ENCODE peak calls at places on chromosomes 16 and 17, in four cellular contexts. One of them, this sample, is unnamed.
A peak's percentile ranks its signal among the peaks of the same experiment; 100 is the strongest.

GRCh38 chr17:55925440-55925839 is 174.6 kb downstream of the PCTP start:
- DNase-seq in HepG2: no peak
- DNase-seq in GM12878: no peak
- DNase-seq in K562: no peak
- DNase-seq in this sample: no peak

GRCh38 chr17:56305017-56305416 is 151.7 kb downstream of the ANKFN1 start:
- DNase-seq in K562: no peak
- DNase-seq in HepG2: no peak
- DNase-seq in GM12878: no peak
- DNase-seq in this sample: no peak

GRCh38 chr16:68065716-68066305 is 19.4 kb upstream of the NFATC3 start:
- DNase-seq in HepG2: no peak
- DNase-seq in K562: no peak
- DNase-seq in GM12878: no peak
- DNase-seq in this sample: no peak

GRCh38 chr17:41329279-41329925 is 13.9 kb upstream of the KRTAP17-1 start:
- DNase-seq in HepG2: peak; percentile 52
- DNase-seq in K562: peak; percentile 39
- DNase-seq in GM12878: no peak
- DNase-seq in this sample: peak; percentile 31

GRCh38 chr16:2299121-2299914 is 31.4 kb upstream of the RNPS1 start:
- DNase-seq in HepG2: no peak
- DNase-seq in K562: no peak
- DNase-seq in GM12878: no peak
- DNase-seq in this sample: no peak

GRCh38 chr16:24775455-24775854 is 46.0 kb downstream of the TNRC6A start:
- DNase-seq in HepG2: no peak
- DNase-seq in GM12878: no peak
- DNase-seq in K562: no peak
- DNase-seq in this sample: no peak

GRCh38 chr16:49608095-49608494 is 234.5 kb downstream of the C16orf78 start:
- DNase-seq in HepG2: no peak
- DNase-seq in K562: no peak
- DNase-seq in GM12878: no peak
- DNase-seq in this sample: peak; percentile 45

GRCh38 chr16:20884240-20884556 is 16.0 kb downstream of the DCUN1D3 start:
- DNase-seq in HepG2: peak; percentile 56
- DNase-seq in GM12878: no peak
- DNase-seq in K562: no peak
- DNase-seq in this sample: no peak

GRCh38 chr16:19104591-19104990 is 9.2 kb upstream of the ITPRIPL2 start:
- DNase-seq in K562: no peak
- DNase-seq in HepG2: no peak
- DNase-seq in GM12878: no peak
- DNase-seq in this sample: no peak

GRCh38 chr16:48434653-48435318 is 49.6 kb upstream of the SIAH1 start:
- DNase-seq in K562: no peak
- DNase-seq in GM12878: no peak
- DNase-seq in HepG2: no peak
- DNase-seq in this sample: no peak

GRCh38 chr16:9308300-9309209 is 217.1 kb downstream of the HAPSTR1 start:
- DNase-seq in HepG2: no peak
- DNase-seq in K562: no peak
- DNase-seq in GM12878: no peak
- DNase-seq in this sample: no peak

GRCh38 chr17:67689534-67690177 is 28.1 kb upstream of the NOL11 start:
- DNase-seq in GM12878: peak; percentile 37
- DNase-seq in K562: peak; percentile 70
- DNase-seq in HepG2: peak; percentile 58
- DNase-seq in this sample: peak; percentile 72

GRCh38 chr16:85421338-85422123 is 191.6 kb upstream of the GSE1 start:
- DNase-seq in K562: no peak
- DNase-seq in GM12878: no peak
- DNase-seq in HepG2: no peak
- DNase-seq in this sample: no peak

GRCh38 chr17:62800580-62800979 is 7.5 kb downstream of the MARCHF10 start:
- DNase-seq in GM12878: no peak
- DNase-seq in K562: no peak
- DNase-seq in HepG2: no peak
- DNase-seq in this sample: no peak

GRCh38 chr16:53098526-53099317 is 43.9 kb downstream of the CHD9 start:
- DNase-seq in K562: peak; percentile 32
- DNase-seq in GM12878: peak; percentile 66
- DNase-seq in HepG2: peak; percentile 48
- DNase-seq in this sample: no peak

GRCh38 chr17:40099627-40100418 is 566 bp downstream of the NR1D1 start:
- DNase-seq in HepG2: no peak
- DNase-seq in K562: no peak
- DNase-seq in GM12878: no peak
- DNase-seq in this sample: no peak

GRCh38 chr16:85330694-85331188 is 218.5 kb upstream of the CIBAR2 start:
- DNase-seq in K562: peak; percentile 86
- DNase-seq in HepG2: peak; percentile 72
- DNase-seq in GM12878: no peak
- DNase-seq in this sample: peak; percentile 81

GRCh38 chr17:29622337-29623282 is at the start of gene CORO6:
- DNase-seq in K562: peak; percentile 93
- DNase-seq in GM12878: no peak
- DNase-seq in HepG2: no peak
- DNase-seq in this sample: peak; percentile 86

GRCh38 chr16:17448640-17449638 is 21.8 kb downstream of the XYLT1 start:
- DNase-seq in HepG2: no peak
- DNase-seq in GM12878: no peak
- DNase-seq in K562: no peak
- DNase-seq in this sample: no peak

GRCh38 chr17:61568219-61569072 is 22.6 kb downstream of the NACA2 start:
- DNase-seq in K562: no peak
- DNase-seq in GM12878: no peak
- DNase-seq in HepG2: peak; percentile 94
- DNase-seq in this sample: no peak

GRCh38 chr17:41551370-41551769 is 20.5 kb downstream of the KRT9 start:
- DNase-seq in K562: no peak
- DNase-seq in HepG2: no peak
- DNase-seq in GM12878: no peak
- DNase-seq in this sample: no peak

GRCh38 chr16:57106767-57107166 is 14.4 kb downstream of the CPNE2 start:
- DNase-seq in GM12878: no peak
- DNase-seq in HepG2: no peak
- DNase-seq in K562: no peak
- DNase-seq in this sample: no peak

GRCh38 chr17:70013911-70014310 is 61.1 kb upstream of the KCNJ16 start:
- DNase-seq in HepG2: no peak
- DNase-seq in K562: no peak
- DNase-seq in GM12878: no peak
- DNase-seq in this sample: no peak

GRCh38 chr17:34797724-34798123 is 163.5 kb downstream of the CCT6B start:
- DNase-seq in K562: peak; percentile 69
- DNase-seq in GM12878: no peak
- DNase-seq in HepG2: peak; percentile 6
- DNase-seq in this sample: peak; percentile 52

DNA sequence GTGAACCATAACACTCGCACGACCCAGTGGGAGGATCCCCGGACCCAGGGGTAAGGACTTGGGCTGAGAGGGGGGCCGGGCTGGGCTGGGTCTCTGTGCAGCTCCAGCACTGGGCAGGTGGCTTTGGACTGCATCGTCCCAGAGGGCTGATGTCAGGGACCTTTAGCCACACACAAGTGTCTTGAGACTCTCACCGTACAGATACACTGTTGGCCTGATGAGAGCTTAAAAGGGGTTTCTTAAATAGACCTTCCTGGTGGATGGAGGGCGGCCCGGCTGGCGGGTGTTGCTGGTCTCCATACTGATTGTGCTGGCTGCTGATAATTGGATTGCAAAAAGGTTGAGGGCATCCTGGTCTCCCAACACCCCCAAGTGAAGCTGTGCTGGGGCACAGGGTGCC is 21.7 kb upstream of the CLEC18A start:
- DNase-seq in K562: no peak
- DNase-seq in HepG2: no peak
- DNase-seq in GM12878: no peak
- DNase-seq in this sample: no peak
- TF ChIP-seq FOXK2 in K562: no peak
- TF ChIP-seq FOXK2 in HepG2: no peak
- TF ChIP-seq FOXK2 in GM12878: no peak
- TF ChIP-seq FOXK2 in this sample: no peak

GRCh38 chr17:43676471-43676870 is 14.7 kb upstream of the MEOX1 start:
- DNase-seq in K562: no peak
- DNase-seq in HepG2: peak; percentile 25
- DNase-seq in GM12878: no peak
- DNase-seq in this sample: no peak
- TF ChIP-seq FOXK2 in K562: no peak
- TF ChIP-seq FOXK2 in HepG2: no peak
- TF ChIP-seq FOXK2 in GM12878: no peak
- TF ChIP-seq FOXK2 in this sample: no peak

GRCh38 chr16:88515405-88515804 is 54.8 kb upstream of the ZC3H18 start:
- DNase-seq in K562: no peak
- DNase-seq in HepG2: no peak
- DNase-seq in GM12878: no peak
- DNase-seq in this sample: no peak
- TF ChIP-seq FOXK2 in K562: no peak
- TF ChIP-seq FOXK2 in HepG2: no peak
- TF ChIP-seq FOXK2 in GM12878: no peak
- TF ChIP-seq FOXK2 in this sample: no peak

GRCh38 chr17:82287013-82287848 is 13.7 kb upstream of the CSNK1D start:
- DNase-seq in GM12878: no peak
- DNase-seq in K562: no peak
- DNase-seq in HepG2: no peak
- DNase-seq in this sample: no peak

GRCh38 chr17:82289822-82290541 is 16.5 kb upstream of the CSNK1D start:
- DNase-seq in K562: peak; percentile 59
- DNase-seq in HepG2: peak; percentile 53
- DNase-seq in GM12878: no peak
- DNase-seq in this sample: no peak

GRCh38 chr17:82285141-82285540 is 11.6 kb upstream of the CSNK1D start:
- DNase-seq in GM12878: no peak
- DNase-seq in K562: no peak
- DNase-seq in HepG2: no peak
- DNase-seq in this sample: no peak

GRCh38 chr17:82288602-82288927 is 15.1 kb upstream of the CSNK1D start:
- DNase-seq in GM12878: no peak
- DNase-seq in HepG2: no peak
- DNase-seq in K562: no peak
- DNase-seq in this sample: no peak

GRCh38 chr17:82287849-82288601 is 14.5 kb upstream of the CSNK1D start:
- DNase-seq in HepG2: peak; percentile 97
- DNase-seq in GM12878: no peak
- DNase-seq in K562: peak; percentile 66
- DNase-seq in this sample: peak; percentile 71
- TF ChIP-seq FOXK2 in HepG2: peak; percentile 96
- TF ChIP-seq FOXK2 in GM12878: no peak
- TF ChIP-seq FOXK2 in K562: peak; percentile 98
- TF ChIP-seq FOXK2 in this sample: no peak

GRCh38 chr17:76079577-76080206 is 710 bp downstream of the ZACN start:
- DNase-seq in HepG2: no peak
- DNase-seq in GM12878: no peak
- DNase-seq in K562: peak; percentile 39
- DNase-seq in this sample: no peak
- TF ChIP-seq FOXK2 in HepG2: no peak
- TF ChIP-seq FOXK2 in GM12878: no peak
- TF ChIP-seq FOXK2 in K562: no peak
- TF ChIP-seq FOXK2 in this sample: no peak

GRCh38 chr17:9383828-9384227 is 191.8 kb downstream of the STX8 start:
- DNase-seq in HepG2: no peak
- DNase-seq in GM12878: no peak
- DNase-seq in K562: no peak
- DNase-seq in this sample: no peak

GRCh38 chr17:9386401-9386800 is 189.2 kb downstream of the STX8 start:
- DNase-seq in GM12878: no peak
- DNase-seq in K562: no peak
- DNase-seq in HepG2: no peak
- DNase-seq in this sample: no peak

GRCh38 chr17:9389116-9389515 is 186.5 kb downstream of the STX8 start:
- DNase-seq in K562: no peak
- DNase-seq in GM12878: peak; percentile 68
- DNase-seq in HepG2: peak; percentile 4
- DNase-seq in this sample: no peak
- TF ChIP-seq FOXK2 in K562: no peak
- TF ChIP-seq FOXK2 in GM12878: no peak
- TF ChIP-seq FOXK2 in HepG2: no peak
- TF ChIP-seq FOXK2 in this sample: no peak

DNA sequence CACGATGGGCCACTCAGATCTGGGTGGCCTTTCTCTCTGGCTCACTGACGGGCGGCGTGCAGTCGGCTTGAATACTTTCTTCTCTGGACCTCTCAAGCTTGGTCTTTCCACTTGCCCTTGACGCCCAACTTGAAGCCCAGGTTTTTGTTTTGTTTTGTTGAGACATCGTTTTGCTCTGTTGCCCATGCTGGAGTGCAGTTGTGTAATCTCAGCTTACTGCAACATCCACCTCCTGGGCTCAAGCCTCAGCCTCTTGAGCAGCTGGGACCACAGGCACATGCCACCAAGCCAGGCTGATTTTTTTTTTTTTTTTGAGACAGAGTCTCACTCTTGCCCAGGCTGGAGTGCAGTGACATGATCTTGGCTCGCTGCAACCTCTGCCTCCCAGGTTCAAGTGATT is 22.7 kb upstream of the KIF19 start:
- DNase-seq in GM12878: no peak
- DNase-seq in HepG2: no peak
- DNase-seq in K562: no peak
- DNase-seq in this sample: no peak
- TF ChIP-seq FOXK2 in GM12878: no peak
- TF ChIP-seq FOXK2 in HepG2: no peak
- TF ChIP-seq FOXK2 in K562: no peak
- TF ChIP-seq FOXK2 in this sample: no peak

This sample was measured in HEK293T.